ENCODE peak calls at places on chromosomes 16 and 17, in eight cellular contexts. A is HFFc6; L is ACHN; V is NT2/D1; J is smooth muscle cell of the brain vasculature; G is GM23248; U is stimulated activated CD4-positive, alpha-beta T cell treated with anti-CD3 and anti-CD28 coated beads, Interleukin-15, amount 100 ng/mL, for 1 hour; R is A673. N is an unnamed sample.

GRCh38 chr16:83887088-83887487 is 11.8 kb upstream of the MLYCD start:
- DNase-seq in L (no peak), J (no peak), R (peak; percentile 42), G (peak; percentile 61), A (peak; percentile 28), V (no peak), U (no peak), N (peak; percentile 37)

GRCh38 chr17:67474081-67474661 is 97.1 kb downstream of the PITPNC1 start:
- DNase-seq in V (no peak), R (no peak), J (no peak), G (peak; percentile 88), L (no peak), A (peak; percentile 45), U (no peak), N (peak; percentile 80)

GRCh38 chr17:17944743-17945142 is 27.5 kb downstream of the TOM1L2 start:
- DNase-seq in G (no peak), L (no peak), A (no peak), J (no peak), V (no peak), R (no peak), U (no peak), N (no peak)

GRCh38 chr17:11885051-11885450 is 112.2 kb downstream of the ZNF18 start:
- DNase-seq in G (no peak), A (no peak), U (no peak), V (no peak), R (no peak), J (no peak), L (no peak), N (no peak)

GRCh38 chr16:21645261-21645721 is 7.1 kb downstream of the IGSF6 start:
- DNase-seq in U (no peak), A (no peak), V (no peak), G (peak; percentile 60), J (no peak), L (peak; percentile 69), R (no peak), N (no peak)

GRCh38 chr17:19546289-19547065 is 12.8 kb downstream of the SLC47A1 start:
- DNase-seq in R (no peak), L (peak; percentile 28), V (no peak), J (no peak), G (peak; percentile 10), A (no peak), U (no peak), N (no peak)

GRCh38 chr17:27339836-27340550 is 46.1 kb downstream of the WSB1 start:
- DNase-seq in U (no peak), V (no peak), G (peak; percentile 46), J (no peak), R (no peak), L (peak; percentile 55), A (no peak), N (no peak)

GRCh38 chr16:49860593-49860992 is 4.7 kb upstream of the ZNF423 start:
- DNase-seq in R (peak; percentile 35), G (no peak), A (no peak), U (no peak), L (no peak), V (no peak), J (no peak), N (no peak)

GRCh38 chr16:67151431-67152097 is 766 bp upstream of the B3GNT9 start:
- DNase-seq in V (no peak), G (peak; percentile 37), A (no peak), L (no peak), U (no peak), R (no peak), J (no peak), N (no peak)

GRCh38 chr17:1786708-1787107 is 24.8 kb downstream of the SERPINF1 start:
- DNase-seq in J (no peak), R (no peak), L (no peak), G (no peak), A (no peak), V (no peak), U (no peak), N (no peak)

GRCh38 chr16:87535855-87536794 is 43.3 kb upstream of the ZCCHC14 start:
- DNase-seq in G (no peak), U (no peak), V (peak; percentile 48), A (no peak), R (no peak), L (no peak), J (no peak), N (no peak)

GRCh38 chr17:44351464-44351863 is 6.4 kb downstream of the GRN start:
- DNase-seq in J (no peak), L (no peak), R (no peak), U (no peak), A (no peak), V (no peak), G (no peak), N (no peak)

GRCh38 chr16:19785512-19786130 is 67.5 kb downstream of the IQCK start:
- DNase-seq in A (no peak), L (no peak), U (no peak), J (no peak), V (no peak), R (no peak), G (no peak), N (no peak)

GRCh38 chr16:67979955-67980678 is at the start of gene DPEP3:
- DNase-seq in V (no peak), A (no peak), J (no peak), R (no peak), L (no peak), U (no peak), G (no peak), N (no peak)

GRCh38 chr17:77332034-77332971 is 191.5 kb downstream of the SEC14L1 start:
- DNase-seq in U (peak; percentile 12), J (no peak), V (no peak), A (no peak), G (no peak), L (no peak), R (no peak), N (no peak)

GRCh38 chr16:578870-579405 is 9.2 kb downstream of the PIGQ start:
- DNase-seq in L (peak; percentile 52), J (no peak), R (peak; percentile 68), A (no peak), U (peak; percentile 44), V (no peak), G (peak; percentile 78), N (peak; percentile 54)

GRCh38 chr17:33560165-33560564 is 267.1 kb upstream of the ASIC2 start:
- DNase-seq in L (no peak), J (no peak), U (no peak), G (peak; percentile 56), V (no peak), R (peak; percentile 5), A (no peak), N (peak; percentile 42)

GRCh38 chr17:7414837-7415236 is 5.3 kb upstream of the SPEM1 start:
- DNase-seq in L (no peak), R (no peak), G (no peak), U (no peak), V (no peak), A (no peak), J (no peak), N (no peak)

GRCh38 chr16:86960266-86960665 is 356.9 kb downstream of the C16orf95 start:
- DNase-seq in U (no peak), R (no peak), G (peak; percentile 11), J (no peak), V (no peak), A (no peak), L (no peak), N (no peak)

GRCh38 chr16:57720142-57720575 is 15.4 kb upstream of the KATNB1 start:
- DNase-seq in U (no peak), J (no peak), V (no peak), R (peak; percentile 19), L (peak; percentile 79), A (peak; percentile 47), G (peak; percentile 74), N (peak; percentile 67)

GRCh38 chr16:22316411-22316811 is 19.2 kb downstream of the POLR3E start:
- DNase-seq in V (no peak), U (no peak), R (no peak), L (no peak), J (no peak), A (no peak), G (no peak), N (no peak)

GRCh38 chr17:33284022-33284421 is 9.1 kb downstream of the ASIC2 start:
- DNase-seq in G (peak; percentile 85), U (no peak), L (no peak), R (peak; percentile 70), J (peak; percentile 12), V (no peak), A (peak; percentile 62), N (peak; percentile 74)

GRCh38 chr16:69323428-69323827 is 7.0 kb downstream of the PDF start:
- DNase-seq in R (no peak), J (no peak), L (no peak), A (no peak), V (no peak), U (no peak), G (no peak), N (no peak)

GRCh38 chr16:86665319-86665675 is 86.9 kb downstream of the FOXL1 start:
- DNase-seq in J (no peak), G (peak; percentile 94), L (peak; percentile 94), A (peak; percentile 83), R (no peak), V (no peak), U (no peak), N (peak; percentile 48)

GRCh38 chr16:57757326-57757786 is 21.8 kb downstream of the KATNB1 start:
- DNase-seq in J (peak; percentile 49), V (no peak), G (peak; percentile 81), U (peak; percentile 83), A (peak; percentile 70), R (peak; percentile 90), L (peak; percentile 88), N (peak; percentile 95)

GRCh38 chr17:34782271-34782670 is 179.0 kb downstream of the CCT6B start:
- DNase-seq in A (no peak), J (no peak), G (no peak), R (no peak), U (no peak), L (no peak), V (no peak), N (no peak)

GRCh38 chr16:66601471-66601870 is 3.0 kb upstream of the CMTM3 start:
- DNase-seq in G (no peak), U (no peak), V (no peak), L (no peak), A (no peak), J (no peak), R (no peak), N (no peak)

GRCh38 chr17:32626371-32626770 is 139.6 kb downstream of the CDK5R1 start:
- DNase-seq in V (no peak), G (no peak), A (no peak), L (no peak), U (no peak), R (no peak), J (no peak), N (no peak)

GRCh38 chr17:46868689-46869187 is 17.4 kb downstream of the WNT9B start:
- DNase-seq in R (no peak), L (no peak), U (no peak), G (peak; percentile 16), J (no peak), A (no peak), V (no peak), N (no peak)

GRCh38 chr17:81966343-81967243 is 5.6 kb upstream of the NOTUM start:
- DNase-seq in J (no peak), L (no peak), R (no peak), A (no peak), U (no peak), G (no peak), V (no peak), N (peak; percentile 48)

GRCh38 chr16:2954228-2954627 is 9.8 kb upstream of the KREMEN2 start:
- DNase-seq in A (no peak), U (no peak), V (no peak), R (no peak), L (no peak), G (no peak), J (no peak), N (no peak)

GRCh38 chr17:5786510-5786875 is 202.2 kb upstream of the NLRP1 start:
- DNase-seq in G (no peak), R (no peak), V (no peak), L (no peak), J (no peak), U (no peak), A (no peak), N (no peak)

GRCh38 chr17:76369804-76370203 is 14.6 kb upstream of the SPHK1 start:
- DNase-seq in L (no peak), A (no peak), G (no peak), U (no peak), V (no peak), R (no peak), J (no peak), N (no peak)

GRCh38 chr16:80968386-80969113 is 38.1 kb downstream of the CMC2 start:
- DNase-seq in L (peak; percentile 95), R (no peak), U (no peak), J (no peak), A (peak; percentile 53), V (no peak), G (peak; percentile 68), N (peak; percentile 21)